ENCODE peak calls at places on chromosomes 5 and 9, in six cellular contexts. One of them, this sample, is unnamed.

GRCh38 chr5:11329676-11330075 is 568.6 kb upstream of the DAP start:
- DNase-seq in OCI-LY7: no peak
- DNase-seq in prostate gland: no peak
- DNase-seq in uterus: no peak
- DNase-seq in ovary: no peak
- DNase-seq in left ventricle myocardium inferior: no peak
- DNase-seq in this sample: no peak

GRCh38 chr9:34552606-34552981 is 29.8 kb upstream of the ENHO start:
- DNase-seq in OCI-LY7: no peak
- DNase-seq in prostate gland: no peak
- DNase-seq in ovary: no peak
- DNase-seq in left ventricle myocardium inferior: no peak
- DNase-seq in uterus: no peak
- DNase-seq in this sample: no peak

GRCh38 chr5:174533771-174534221 is 190.6 kb upstream of the MSX2 start:
- DNase-seq in prostate gland: no peak
- DNase-seq in ovary: no peak
- DNase-seq in left ventricle myocardium inferior: no peak
- DNase-seq in uterus: no peak
- DNase-seq in OCI-LY7: no peak
- DNase-seq in this sample: no peak

GRCh38 chr9:120723547-120723946 is 9.3 kb upstream of the MEGF9 start:
- DNase-seq in prostate gland: no peak
- DNase-seq in left ventricle myocardium inferior: no peak
- DNase-seq in OCI-LY7: no peak
- DNase-seq in uterus: no peak
- DNase-seq in ovary: no peak
- DNase-seq in this sample: no peak

GRCh38 chr5:175207321-175208040 is 236.5 kb downstream of the DRD1 start:
- DNase-seq in ovary: no peak
- DNase-seq in prostate gland: no peak
- DNase-seq in uterus: no peak
- DNase-seq in OCI-LY7: no peak
- DNase-seq in left ventricle myocardium inferior: no peak
- DNase-seq in this sample: no peak

GRCh38 chr9:119959846-119960545 is 590.8 kb upstream of the BRINP1 start:
- DNase-seq in OCI-LY7: no peak
- DNase-seq in uterus: no peak
- DNase-seq in left ventricle myocardium inferior: no peak
- DNase-seq in prostate gland: no peak
- DNase-seq in ovary: no peak
- DNase-seq in this sample: no peak

GRCh38 chr5:173789031-173789920 is 98.9 kb upstream of the CPEB4 start:
- DNase-seq in OCI-LY7: peak; percentile 31
- DNase-seq in left ventricle myocardium inferior: no peak
- DNase-seq in uterus: no peak
- DNase-seq in ovary: no peak
- DNase-seq in prostate gland: no peak
- DNase-seq in this sample: no peak

GRCh38 chr9:121278535-121279169 is 10.7 kb downstream of the GSN start:
- DNase-seq in prostate gland: peak; percentile 39
- DNase-seq in ovary: peak; percentile 72
- DNase-seq in OCI-LY7: peak; percentile 59
- DNase-seq in left ventricle myocardium inferior: no peak
- DNase-seq in uterus: peak; percentile 78
- DNase-seq in this sample: peak; percentile 66

GRCh38 chr9:83477571-83477970 is 60.6 kb downstream of the FRMD3 start:
- DNase-seq in ovary: no peak
- DNase-seq in left ventricle myocardium inferior: no peak
- DNase-seq in uterus: no peak
- DNase-seq in prostate gland: no peak
- DNase-seq in OCI-LY7: no peak
- DNase-seq in this sample: no peak

GRCh38 chr5:1930501-1930879 is 47.8 kb upstream of the IRX4 start:
- DNase-seq in prostate gland: peak; percentile 15
- DNase-seq in ovary: no peak
- DNase-seq in uterus: peak; percentile 23
- DNase-seq in left ventricle myocardium inferior: no peak
- DNase-seq in OCI-LY7: no peak
- DNase-seq in this sample: no peak

GRCh38 chr5:69491838-69492390 is 676 bp upstream of the OCLN start:
- DNase-seq in uterus: no peak
- DNase-seq in prostate gland: no peak
- DNase-seq in OCI-LY7: no peak
- DNase-seq in ovary: no peak
- DNase-seq in left ventricle myocardium inferior: no peak
- DNase-seq in this sample: no peak

GRCh38 chr9:99818439-99818992 is 3.2 kb upstream of the NR4A3 start:
- DNase-seq in uterus: no peak
- DNase-seq in prostate gland: no peak
- DNase-seq in OCI-LY7: peak; percentile 9
- DNase-seq in left ventricle myocardium inferior: no peak
- DNase-seq in ovary: no peak
- DNase-seq in this sample: no peak

GRCh38 chr9:6214451-6214850 is 1.2 kb upstream of the IL33 start:
- DNase-seq in prostate gland: no peak
- DNase-seq in ovary: no peak
- DNase-seq in uterus: no peak
- DNase-seq in left ventricle myocardium inferior: no peak
- DNase-seq in OCI-LY7: no peak
- DNase-seq in this sample: no peak

GRCh38 chr5:140239461-140239860 is 63.4 kb downstream of the PFDN1 start:
- DNase-seq in prostate gland: no peak
- DNase-seq in uterus: no peak
- DNase-seq in OCI-LY7: no peak
- DNase-seq in left ventricle myocardium inferior: no peak
- DNase-seq in ovary: no peak
- DNase-seq in this sample: no peak

GRCh38 chr5:168818586-168818985 is 239.4 kb upstream of the PANK3 start:
- DNase-seq in left ventricle myocardium inferior: peak; percentile 20
- DNase-seq in prostate gland: no peak
- DNase-seq in ovary: no peak
- DNase-seq in OCI-LY7: no peak
- DNase-seq in uterus: no peak
- DNase-seq in this sample: no peak

GRCh38 chr5:57171818-57172465 is 1.9 kb upstream of the GPBP1 start:
- DNase-seq in OCI-LY7: no peak
- DNase-seq in prostate gland: no peak
- DNase-seq in ovary: peak; percentile 42
- DNase-seq in uterus: no peak
- DNase-seq in left ventricle myocardium inferior: no peak
- DNase-seq in this sample: no peak

DNA sequence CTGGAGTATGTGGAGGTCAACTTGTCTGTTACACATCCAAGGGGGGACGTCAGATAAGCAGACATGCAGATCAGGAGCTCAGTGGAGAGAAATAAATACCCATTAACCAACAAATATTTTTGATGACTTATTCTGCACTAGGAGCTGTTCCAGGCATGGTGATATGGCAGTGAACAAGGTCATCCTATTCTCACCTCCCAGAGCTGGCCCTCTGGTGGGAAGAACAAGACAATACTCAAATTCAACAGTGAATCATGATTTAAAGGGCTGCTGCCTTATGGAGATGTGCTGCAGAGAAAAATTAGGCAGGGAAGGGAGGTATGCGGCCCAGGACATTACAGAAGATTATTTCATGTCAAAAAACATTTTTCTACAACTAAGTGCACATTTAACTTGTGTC is 36.5 kb downstream of the SYK start:
- DNase-seq in OCI-LY7: peak; percentile 31
- DNase-seq in uterus: no peak
- DNase-seq in ovary: no peak
- DNase-seq in left ventricle myocardium inferior: no peak
- DNase-seq in prostate gland: no peak
- DNase-seq in this sample: no peak
- TF ChIP-seq CTCF in OCI-LY7: peak; percentile 67
- TF ChIP-seq CTCF in uterus: no peak
- TF ChIP-seq CTCF in ovary: no peak
- TF ChIP-seq CTCF in left ventricle myocardium inferior: peak; percentile 26
- TF ChIP-seq CTCF in prostate gland: no peak
- TF ChIP-seq CTCF in this sample: peak; percentile 23

GRCh38 chr9:91191443-91192378 is 170.0 kb downstream of the AUH start:
- DNase-seq in prostate gland: no peak
- DNase-seq in ovary: peak; percentile 41
- DNase-seq in uterus: no peak
- DNase-seq in left ventricle myocardium inferior: no peak
- DNase-seq in OCI-LY7: peak; percentile 89
- DNase-seq in this sample: peak; percentile 57
- H3K27ac ChIP-seq in prostate gland: peak overlapping the region; percentile 90
- H3K27ac ChIP-seq in ovary: peak overlapping the region; percentile 97
- H3K27ac ChIP-seq in uterus: peak overlapping the region; percentile 100
- H3K27ac ChIP-seq in left ventricle myocardium inferior: peak overlapping the region; percentile 100
- H3K27ac ChIP-seq in OCI-LY7: peak overlapping the region; percentile 85
- H3K27ac ChIP-seq in this sample: peak overlapping the region; percentile 80

DNA sequence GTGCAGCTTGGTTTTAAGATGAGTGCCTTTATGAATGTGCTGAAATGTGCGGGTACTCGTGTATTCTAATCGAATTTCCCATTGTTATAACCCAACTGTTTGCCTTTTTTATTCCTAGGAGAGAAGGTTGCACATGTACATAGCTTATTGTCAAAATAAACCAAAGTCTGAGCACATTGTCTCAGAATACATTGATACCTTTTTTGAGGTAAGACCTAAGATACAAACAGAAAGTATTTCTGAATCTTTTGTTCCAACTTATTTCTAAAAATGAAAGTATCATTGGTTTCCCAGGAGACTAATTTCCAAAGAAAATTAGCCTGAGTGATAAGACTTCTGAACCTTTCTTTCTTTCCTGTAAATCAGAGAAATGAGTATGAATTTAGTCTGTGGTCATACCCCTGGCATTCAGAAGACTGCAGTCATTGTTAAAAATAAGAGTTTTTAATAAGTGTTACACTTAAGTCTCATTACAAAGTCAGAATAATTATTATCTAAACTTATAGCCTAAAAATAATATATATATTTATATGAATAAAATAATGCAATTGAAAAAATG is 102.4 kb upstream of the OTULINL start:
- DNase-seq in prostate gland: no peak
- DNase-seq in ovary: no peak
- DNase-seq in uterus: no peak
- DNase-seq in left ventricle myocardium inferior: no peak
- DNase-seq in OCI-LY7: no peak
- DNase-seq in this sample: no peak
- H3K36me3 ChIP-seq in prostate gland: no peaks in the 10 kb centered on the region
- H3K36me3 ChIP-seq in ovary: no peaks in the 10 kb centered on the region
- H3K36me3 ChIP-seq in uterus: no peaks in the 10 kb centered on the region
- H3K36me3 ChIP-seq in left ventricle myocardium inferior: peaks cover 99% of the 10 kb centered on the region
- H3K36me3 ChIP-seq in OCI-LY7: no peaks in the 10 kb centered on the region
- H3K36me3 ChIP-seq in this sample: peaks cover 23% of the 10 kb centered on the region

GRCh38 chr9:35835216-35835604 is 6.2 kb downstream of the TMEM8B start:
- DNase-seq in ovary: no peak
- DNase-seq in left ventricle myocardium inferior: no peak
- DNase-seq in prostate gland: no peak
- DNase-seq in OCI-LY7: peak; percentile 43
- DNase-seq in uterus: no peak
- DNase-seq in this sample: peak; percentile 27
- TF ChIP-seq CTCF in ovary: no peak
- TF ChIP-seq CTCF in left ventricle myocardium inferior: no peak
- TF ChIP-seq CTCF in prostate gland: no peak
- TF ChIP-seq CTCF in OCI-LY7: peak; percentile 76
- TF ChIP-seq CTCF in uterus: peak; percentile 15
- TF ChIP-seq CTCF in this sample: peak; percentile 58

GRCh38 chr5:74322944-74323343 is 317.6 kb downstream of the ENC1 start:
- DNase-seq in prostate gland: no peak
- DNase-seq in left ventricle myocardium inferior: no peak
- DNase-seq in uterus: no peak
- DNase-seq in OCI-LY7: no peak
- DNase-seq in ovary: no peak
- DNase-seq in this sample: no peak
- H3K27ac ChIP-seq in prostate gland: no peak overlapping the region
- H3K27ac ChIP-seq in left ventricle myocardium inferior: no peak overlapping the region
- H3K27ac ChIP-seq in uterus: no peak overlapping the region
- H3K27ac ChIP-seq in OCI-LY7: no peak overlapping the region
- H3K27ac ChIP-seq in ovary: no peak overlapping the region
- H3K27ac ChIP-seq in this sample: no peak overlapping the region

GRCh38 chr5:446066-446725 is 3.2 kb downstream of the EXOC3 start:
- DNase-seq in ovary: no peak
- DNase-seq in OCI-LY7: no peak
- DNase-seq in left ventricle myocardium inferior: no peak
- DNase-seq in uterus: no peak
- DNase-seq in prostate gland: no peak
- DNase-seq in this sample: no peak

GRCh38 chr5:447501-447900 is 4.5 kb downstream of the EXOC3 start:
- DNase-seq in uterus: no peak
- DNase-seq in prostate gland: no peak
- DNase-seq in ovary: no peak
- DNase-seq in OCI-LY7: no peak
- DNase-seq in left ventricle myocardium inferior: peak; percentile 11
- DNase-seq in this sample: no peak

GRCh38 chr5:445591-445990 is 2.6 kb downstream of the EXOC3 start:
- DNase-seq in prostate gland: no peak
- DNase-seq in OCI-LY7: no peak
- DNase-seq in ovary: no peak
- DNase-seq in left ventricle myocardium inferior: peak; percentile 11
- DNase-seq in uterus: no peak
- DNase-seq in this sample: peak; percentile 4

GRCh38 chr5:448061-448765 is 5.2 kb downstream of the EXOC3 start:
- DNase-seq in prostate gland: no peak
- DNase-seq in OCI-LY7: no peak
- DNase-seq in ovary: no peak
- DNase-seq in uterus: no peak
- DNase-seq in left ventricle myocardium inferior: peak; percentile 55
- DNase-seq in this sample: no peak

DNA sequence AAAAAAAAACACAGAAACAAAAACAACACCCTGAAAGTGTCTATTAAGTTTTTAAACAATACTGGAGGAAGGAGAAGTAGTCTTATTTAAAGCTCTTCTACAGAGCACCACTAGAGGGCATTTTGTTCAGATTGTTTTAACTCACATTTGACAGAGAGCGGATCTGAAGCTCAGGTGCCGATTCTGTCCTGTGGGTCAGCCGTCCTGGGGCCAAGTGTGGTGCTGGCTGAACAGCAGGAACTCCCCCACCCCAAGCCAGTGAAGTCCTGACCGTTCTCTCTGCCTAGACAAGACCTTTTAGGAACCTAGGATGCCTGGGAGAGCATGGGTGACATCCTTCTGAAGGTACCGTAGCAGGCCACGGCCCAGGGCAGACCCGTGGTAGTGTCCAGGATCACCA is 3.9 kb downstream of the EXOC3 start:
- DNase-seq in ovary: no peak
- DNase-seq in left ventricle myocardium inferior: no peak
- DNase-seq in uterus: no peak
- DNase-seq in prostate gland: no peak
- DNase-seq in OCI-LY7: peak; percentile 68
- DNase-seq in this sample: peak; percentile 18
- H3K36me3 ChIP-seq in ovary: no peaks in the 10 kb centered on the region
- H3K36me3 ChIP-seq in left ventricle myocardium inferior: peaks cover 51% of the 10 kb centered on the region
- H3K36me3 ChIP-seq in uterus: no peaks in the 10 kb centered on the region
- H3K36me3 ChIP-seq in prostate gland: no peaks in the 10 kb centered on the region
- H3K36me3 ChIP-seq in OCI-LY7: peaks cover 57% of the 10 kb centered on the region
- H3K36me3 ChIP-seq in this sample: peaks cover 51% of the 10 kb centered on the region

This sample was measured in WERI-Rb-1.